ENCODE peak calls at places on chromosomes 13 and 19, in ten cellular contexts. M is ascending aorta, Y is GM23338, D is AG04450, L is bronchial epithelial cell, R is left ventricle myocardium inferior, T is H7, E is GM23248, W is PC-9, B is hepatocyte. S is an unnamed sample. For H3K27me3, the result is how much of the 10 kb centered on the place peaks cover.

GRCh38 chr13:59533561-59534337 is 630.0 kb downstream of the DIAPH3 start:
- DNase-seq in E (no peak), B (no peak), D (no peak), M (no peak), L (peak), W (no peak), T (no peak), R (no peak), Y (no peak), S (no peak)

GRCh38 chr19:14450168-14450874 is 17.2 kb downstream of the PKN1 start:
- DNase-seq in T (peak), E (peak), W (peak), L (no peak), Y (peak), B (peak), D (no peak), M (no peak), R (no peak), S (peak)

GRCh38 chr19:4556574-4557185 is 2.8 kb downstream of the SEMA6B start:
- DNase-seq in D (no peak), W (no peak), M (no peak), B (peak), L (no peak), T (peak), E (peak), R (no peak), Y (peak), S (peak)

GRCh38 chr13:90414691-90415596 is 932.5 kb upstream of the MIR17HG start:
- DNase-seq in Y (peak), E (peak), T (peak), L (peak), W (peak), M (no peak), D (peak), B (no peak), R (no peak), S (no peak)

GRCh38 chr19:38389957-38390924 is 1.7 kb downstream of the SPRED3 start:
- DNase-seq in W (no peak), T (peak), E (no peak), D (no peak), M (no peak), B (no peak), L (no peak), Y (no peak), R (no peak), S (no peak)

GRCh38 chr13:94414141-94414540 is 65.3 kb downstream of the DCT start:
- DNase-seq in R (no peak), D (no peak), B (no peak), L (no peak), T (no peak), W (no peak), E (no peak), Y (no peak), M (no peak), S (no peak)

GRCh38 chr19:31351212-31352193 is 2.3 kb upstream of the TSHZ3 start:
- DNase-seq in R (peak), E (peak), L (peak), W (no peak), T (peak), B (peak), M (no peak), Y (peak), D (no peak), S (peak)

GRCh38 chr13:37102896-37103295 is 2.6 kb downstream of the CSNK1A1L start:
- DNase-seq in T (no peak), W (no peak), Y (no peak), L (no peak), M (no peak), D (no peak), R (no peak), E (no peak), B (no peak), S (no peak)

GRCh38 chr19:15276620-15277019 is 44.4 kb upstream of the EPHX3 start:
- DNase-seq in L (peak), M (no peak), D (no peak), R (no peak), E (no peak), W (no peak), B (no peak), T (no peak), Y (no peak), S (no peak)

GRCh38 chr19:31892060-31892459 is 453.4 kb upstream of the ZNF507 start:
- DNase-seq in M (no peak), Y (no peak), D (no peak), L (no peak), T (no peak), E (no peak), R (no peak), B (no peak), W (no peak), S (no peak)

GRCh38 chr13:82847595-82847994 is 1034.7 kb downstream of the SLITRK1 start:
- DNase-seq in T (no peak), Y (peak), B (no peak), D (no peak), R (no peak), M (no peak), E (no peak), W (no peak), L (no peak), S (no peak)

GRCh38 chr13:91988331-91988730 is 589.9 kb downstream of the GPC5 start:
- DNase-seq in Y (no peak), E (no peak), R (no peak), M (no peak), T (no peak), W (no peak), B (no peak), L (no peak), D (no peak), S (peak)

GRCh38 chr19:18700501-18701249 is 17.2 kb downstream of the CRTC1 start:
- DNase-seq in W (no peak), Y (peak), D (no peak), E (peak), T (peak), B (peak), R (peak), M (peak), L (peak), S (peak)

GRCh38 chr13:93624371-93624777 is 397.8 kb downstream of the GPC6 start:
- DNase-seq in T (no peak), D (no peak), Y (no peak), R (no peak), L (no peak), W (no peak), E (no peak), B (no peak), M (no peak), S (no peak)

GRCh38 chr13:50617134-50617721 is 226.3 kb downstream of the DLEU7 start:
- DNase-seq in Y (no peak), D (no peak), B (no peak), M (no peak), R (no peak), T (no peak), L (peak), W (no peak), E (peak), S (no peak)

GRCh38 chr13:38210928-38211596 is 138.6 kb upstream of the UFM1 start:
- DNase-seq in B (no peak), R (no peak), Y (peak), M (no peak), E (no peak), L (no peak), W (no peak), T (no peak), D (no peak), S (no peak)

GRCh38 chr19:45364696-45365095 is 5.7 kb downstream of the ERCC2 start:
- DNase-seq in B (no peak), L (no peak), W (peak), D (no peak), E (no peak), T (peak), R (no peak), M (no peak), Y (no peak), S (no peak)

GRCh38 chr19:45368127-45368526 is 2.2 kb downstream of the ERCC2 start:
- DNase-seq in W (no peak), Y (no peak), D (no peak), R (no peak), T (no peak), E (no peak), M (no peak), B (no peak), L (no peak), S (no peak)

GRCh38 chr19:45368737-45369340 is 1.5 kb downstream of the ERCC2 start:
- DNase-seq in W (no peak), R (no peak), L (no peak), E (no peak), T (peak), B (no peak), M (no peak), Y (peak), D (no peak), S (peak)

GRCh38 chr19:45376045-45376724 is 5.8 kb upstream of the ERCC2 start:
- DNase-seq in L (peak), D (peak), Y (peak), B (peak), M (no peak), T (peak), W (peak), E (peak), R (no peak), S (peak)

GRCh38 chr19:45370410-45371204 is at the start of gene ERCC2:
- DNase-seq in T (peak), W (peak), R (peak), L (peak), D (peak), M (peak), B (peak), E (peak), Y (peak), S (peak)
- H3K27me3 ChIP-seq in T (under half), W (under half), R (under half), L (under half), D (under half), M (under half), B (under half), E (under half), Y (under half), S (under half)

DNA sequence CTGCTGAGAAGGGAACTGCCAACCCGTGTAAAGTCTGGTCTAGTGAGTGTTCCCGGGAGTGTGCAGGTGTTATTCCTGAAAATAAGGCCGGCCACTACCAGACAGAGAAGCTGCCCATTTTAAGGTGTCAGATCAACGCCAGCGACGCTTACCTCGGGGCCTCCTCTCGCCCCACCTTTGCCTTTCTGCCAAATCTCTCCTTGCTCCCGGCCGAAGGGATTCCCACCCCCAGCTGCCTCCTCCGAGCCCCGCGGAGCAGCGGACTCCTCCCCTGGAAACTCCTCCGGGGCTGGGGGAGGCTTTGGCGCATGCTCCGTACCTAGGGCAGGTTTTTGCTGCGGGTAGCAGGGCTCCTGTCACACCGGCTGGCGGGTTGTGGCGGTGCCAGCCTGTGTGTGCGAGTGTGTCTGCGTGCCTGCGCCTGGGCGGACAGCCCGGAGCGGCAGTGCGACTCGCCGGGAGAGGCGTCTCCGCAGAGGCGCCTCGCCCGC is at the start of gene HS6ST3:
- DNase-seq in E (peak), D (no peak), M (peak), R (peak), T (peak), Y (peak), W (peak), L (peak), B (no peak), S (peak)
- H3K4me3 ChIP-seq in E (peak), D (peak), M (peak), R (peak), T (peak), Y (peak), W (peak), L (peak), B (peak), S (peak)

GRCh38 chr19:1469936-1470863 is 8.8 kb downstream of the C19orf25 start:
- DNase-seq in M (no peak), T (peak), E (peak), B (peak), Y (peak), L (peak), R (peak), W (peak), D (no peak), S (peak)

GRCh38 chr19:1469200-1469935 is 9.6 kb downstream of the C19orf25 start:
- DNase-seq in B (no peak), L (no peak), T (peak), W (no peak), M (no peak), R (no peak), E (peak), Y (no peak), D (no peak), S (peak)

GRCh38 chr19:1471514-1472107 is 7.4 kb downstream of the C19orf25 start:
- DNase-seq in L (no peak), Y (no peak), R (no peak), W (no peak), E (peak), B (no peak), M (no peak), D (no peak), T (no peak), S (peak)

GRCh38 chr19:1472227-1473055 is 6.6 kb downstream of the C19orf25 start:
- DNase-seq in L (no peak), D (no peak), M (no peak), B (no peak), E (no peak), W (no peak), Y (no peak), R (no peak), T (peak), S (no peak)

GRCh38 chr19:1470864-1471513 is 8.0 kb downstream of the C19orf25 start:
- DNase-seq in E (peak), W (no peak), D (no peak), T (peak), Y (peak), R (no peak), B (peak), M (no peak), L (no peak), S (peak)
- H3K27me3 ChIP-seq in E (under half), W (under half), D (half or more), T (half or more), Y (half or more), R (half or more), B (half or more), M (half or more), L (under half), S (half or more)

DNA sequence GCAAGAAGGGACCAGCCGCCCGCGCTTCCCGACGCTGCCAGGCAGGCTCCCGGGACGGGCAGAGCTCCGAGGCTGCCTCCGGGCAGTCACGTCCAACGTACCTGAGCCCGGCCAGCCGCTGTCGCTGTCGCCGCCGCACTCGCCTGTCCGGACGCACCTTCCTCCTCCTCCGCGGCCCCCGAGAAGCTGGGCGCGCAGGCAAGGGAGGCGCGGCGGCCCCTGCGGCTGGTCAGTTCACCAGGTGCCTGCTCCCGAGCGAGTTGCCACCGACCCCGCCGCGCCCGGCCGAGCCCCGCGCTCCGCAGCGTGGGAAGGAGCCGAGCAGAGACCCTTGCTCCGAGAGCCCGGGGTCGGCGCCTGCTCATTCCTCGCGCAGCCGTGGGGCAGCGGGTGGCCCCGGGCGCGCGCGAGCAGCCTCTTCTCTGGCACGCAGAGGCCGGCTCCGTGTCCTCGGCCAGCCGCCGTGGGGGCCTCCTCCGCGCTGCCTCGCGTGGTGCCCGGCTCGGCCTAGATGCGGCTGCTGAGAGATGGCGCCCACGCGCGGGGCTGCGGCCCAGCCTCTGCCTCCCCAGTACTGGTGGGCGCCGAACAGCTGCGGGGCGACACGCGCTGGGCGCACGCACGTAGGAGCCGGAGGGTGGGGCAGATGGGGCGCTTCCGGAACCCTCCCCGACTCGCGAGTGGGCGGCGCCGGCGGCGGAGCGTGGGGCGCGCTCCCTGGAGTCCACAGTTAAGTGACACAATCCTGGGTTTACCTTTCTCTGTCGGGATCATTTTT is 419.4 kb downstream of the UQCRFS1 start:
- DNase-seq in Y (peak), W (no peak), M (no peak), B (peak), E (no peak), R (peak), D (no peak), T (peak), L (no peak), S (peak)
- H3K4me3 ChIP-seq in Y (peak), W (no peak), M (no peak), B (no peak), E (no peak), R (peak), D (no peak), T (peak), L (no peak), S (peak)

GRCh38 chr19:47471733-47472457 is at the start of gene SLC8A2:
- DNase-seq in D (peak), R (peak), T (peak), E (peak), B (peak), L (peak), Y (peak), M (peak), W (peak), S (peak)

GRCh38 chr19:47473336-47473735 is 1.6 kb upstream of the SLC8A2 start:
- DNase-seq in Y (no peak), D (no peak), L (no peak), T (peak), W (no peak), M (no peak), E (no peak), B (no peak), R (no peak), S (no peak)

GRCh38 chr19:47469719-47470118 is 2.0 kb downstream of the SLC8A2 start:
- DNase-seq in D (no peak), W (no peak), T (peak), B (no peak), R (no peak), Y (no peak), L (no peak), E (no peak), M (no peak), S (no peak)

GRCh38 chr19:47470447-47471195 is 1.1 kb downstream of the SLC8A2 start:
- DNase-seq in T (peak), Y (no peak), L (no peak), R (no peak), D (no peak), W (no peak), B (no peak), E (no peak), M (no peak), S (no peak)

DNA sequence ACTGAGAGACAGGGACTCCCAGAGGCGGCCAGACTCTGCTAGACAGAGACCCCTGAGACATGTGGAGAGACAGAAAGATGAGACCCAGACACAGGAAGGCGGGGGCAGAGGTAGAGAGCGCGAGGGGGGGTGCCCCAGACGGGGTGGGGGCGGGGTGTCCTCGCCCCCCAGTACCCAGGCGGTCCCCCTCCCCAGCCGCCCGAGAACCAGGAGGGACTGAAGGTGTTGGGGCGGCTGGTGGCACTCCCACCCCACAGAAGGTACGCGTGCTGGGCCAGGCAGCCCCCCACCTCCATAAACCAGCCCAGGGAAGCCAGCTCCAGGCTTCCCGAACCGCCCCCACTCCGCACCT is 336 bp downstream of the SLC8A2 start:
- DNase-seq in L (no peak), B (no peak), R (no peak), M (no peak), E (no peak), T (no peak), W (no peak), D (no peak), Y (no peak), S (no peak)
- H3K27me3 ChIP-seq in L (under half), B (under half), R (half or more), M (under half), E (under half), T (under half), W (half or more), D (under half), Y (under half), S (under half)

GRCh38 chr13:47459512-47459911 is 541.6 kb downstream of the SUCLA2 start:
- DNase-seq in D (no peak), L (no peak), M (no peak), Y (peak), E (peak), R (no peak), T (peak), B (peak), W (no peak), S (peak)

GRCh38 chr13:47457631-47458030 is 543.4 kb downstream of the SUCLA2 start:
- DNase-seq in M (no peak), R (no peak), L (peak), E (peak), D (no peak), T (no peak), Y (no peak), B (no peak), W (no peak), S (no peak)

GRCh38 chr13:47463726-47464125 is 537.3 kb downstream of the SUCLA2 start:
- DNase-seq in R (no peak), L (no peak), Y (peak), M (no peak), T (no peak), W (no peak), D (peak), E (peak), B (peak), S (no peak)

DNA sequence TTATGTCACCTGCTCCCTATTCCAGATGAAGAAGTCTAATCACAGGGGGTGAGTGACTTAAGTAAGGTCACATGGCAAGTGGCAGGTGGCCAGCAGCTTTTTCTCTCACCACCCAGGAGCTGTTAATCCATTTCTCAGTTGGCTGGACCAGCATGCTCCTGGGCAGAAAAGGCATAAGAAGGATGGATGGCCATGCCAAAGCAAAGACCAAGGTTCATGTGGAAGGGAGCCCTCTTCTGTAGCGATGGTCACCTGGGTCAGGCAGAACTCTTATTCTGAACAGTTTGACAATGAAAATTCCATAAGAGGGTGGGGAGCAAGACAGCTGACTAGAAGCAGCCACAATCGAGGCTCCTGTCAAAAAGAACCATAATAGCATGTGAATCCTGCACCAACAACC is 538.1 kb downstream of the SUCLA2 start:
- DNase-seq in R (no peak), W (no peak), M (no peak), Y (no peak), L (no peak), T (no peak), E (no peak), D (no peak), B (no peak), S (no peak)
- H3K4me3 ChIP-seq in R (no peak), W (no peak), M (no peak), Y (no peak), L (no peak), T (no peak), E (no peak), D (no peak), B (no peak), S (no peak)